ENCODE peak calls at places on chromosome 19, in four cellular contexts. One of them, this sample, is unnamed.

GRCh38 chr19:48244289-48244688 is 11.4 kb downstream of the CARD8 start:
- DNase-seq in H9: no peak
- DNase-seq in H1: no peak
- DNase-seq in IMR-90: no peak
- DNase-seq in this sample: peak

GRCh38 chr19:42091300-42092266 is 15.6 kb downstream of the ZNF574 start:
- DNase-seq in H1: no peak
- DNase-seq in IMR-90: peak
- DNase-seq in H9: no peak
- DNase-seq in this sample: no peak

GRCh38 chr19:49677232-49677881 is at the start of gene PRMT1:
- DNase-seq in H9: peak
- DNase-seq in H1: peak
- DNase-seq in IMR-90: no peak
- DNase-seq in this sample: peak

GRCh38 chr19:9018163-9018875 is 8.1 kb upstream of the MUC16 start:
- DNase-seq in H9: no peak
- DNase-seq in IMR-90: no peak
- DNase-seq in H1: no peak
- DNase-seq in this sample: no peak

GRCh38 chr19:7833225-7834156 is 3.5 kb downstream of the EVI5L start:
- DNase-seq in IMR-90: peak
- DNase-seq in H9: no peak
- DNase-seq in H1: no peak
- DNase-seq in this sample: no peak

GRCh38 chr19:7701654-7702457 is at the start of gene FCER2:
- DNase-seq in H9: no peak
- DNase-seq in H1: no peak
- DNase-seq in IMR-90: no peak
- DNase-seq in this sample: no peak

GRCh38 chr19:11034449-11035213 is 54.6 kb upstream of the LDLR start:
- DNase-seq in IMR-90: no peak
- DNase-seq in H1: no peak
- DNase-seq in H9: no peak
- DNase-seq in this sample: no peak

GRCh38 chr19:18795540-18795939 is 4.4 kb upstream of the COMP start:
- DNase-seq in H1: no peak
- DNase-seq in IMR-90: no peak
- DNase-seq in H9: peak
- DNase-seq in this sample: peak

GRCh38 chr19:49847731-49848696 is 2.9 kb upstream of the PTOV1 start:
- DNase-seq in H9: no peak
- DNase-seq in IMR-90: peak
- DNase-seq in H1: no peak
- DNase-seq in this sample: no peak

GRCh38 chr19:32870154-32870573 is 597 bp upstream of the SLC7A9 start:
- DNase-seq in H9: peak
- DNase-seq in H1: peak
- DNase-seq in IMR-90: no peak
- DNase-seq in this sample: peak

GRCh38 chr19:4662812-4663211 is 7.3 kb downstream of the MYDGF start:
- DNase-seq in H9: no peak
- DNase-seq in H1: no peak
- DNase-seq in IMR-90: no peak
- DNase-seq in this sample: no peak

GRCh38 chr19:15641901-15642491 is 1.3 kb downstream of the CYP4F3 start:
- DNase-seq in IMR-90: no peak
- DNase-seq in H1: no peak
- DNase-seq in H9: no peak
- DNase-seq in this sample: no peak

GRCh38 chr19:16216744-16217670 is 19.3 kb downstream of the AP1M1 start:
- DNase-seq in H1: no peak
- DNase-seq in H9: no peak
- DNase-seq in IMR-90: no peak
- DNase-seq in this sample: no peak

GRCh38 chr19:18675779-18676178 is 7.7 kb upstream of the CRTC1 start:
- DNase-seq in IMR-90: no peak
- DNase-seq in H9: peak
- DNase-seq in H1: peak
- DNase-seq in this sample: peak

GRCh38 chr19:41944336-41944735 is 14.8 kb downstream of the RABAC1 start:
- DNase-seq in H9: no peak
- DNase-seq in H1: no peak
- DNase-seq in IMR-90: no peak
- DNase-seq in this sample: no peak

GRCh38 chr19:5628919-5629481 is 6.1 kb downstream of the SAFB start:
- DNase-seq in H1: no peak
- DNase-seq in IMR-90: no peak
- DNase-seq in H9: no peak
- DNase-seq in this sample: no peak

GRCh38 chr19:532578-533484 is 1.3 kb downstream of the CDC34 start:
- DNase-seq in H1: peak
- DNase-seq in IMR-90: peak
- DNase-seq in H9: peak
- DNase-seq in this sample: peak

GRCh38 chr19:11152318-11153062 is 3.1 kb downstream of the SPC24 start:
- DNase-seq in IMR-90: peak
- DNase-seq in H1: no peak
- DNase-seq in H9: no peak
- DNase-seq in this sample: no peak

GRCh38 chr19:290539-291521 is at the start of gene PLPP2:
- DNase-seq in H9: peak
- DNase-seq in IMR-90: no peak
- DNase-seq in H1: peak
- DNase-seq in this sample: peak

GRCh38 chr19:46033401-46033800 is 7.4 kb downstream of the IGFL4 start:
- DNase-seq in H1: no peak
- DNase-seq in IMR-90: no peak
- DNase-seq in H9: no peak
- DNase-seq in this sample: no peak

GRCh38 chr19:32186542-32187330 is 158.7 kb upstream of the ZNF507 start:
- DNase-seq in IMR-90: no peak
- DNase-seq in H9: no peak
- DNase-seq in H1: no peak
- DNase-seq in this sample: no peak

GRCh38 chr19:18342090-18342632 is 1.8 kb downstream of the PGPEP1 start:
- DNase-seq in IMR-90: no peak
- DNase-seq in H1: no peak
- DNase-seq in H9: no peak
- DNase-seq in this sample: no peak

GRCh38 chr19:17865364-17866311 is 5.9 kb downstream of the RPL18A start:
- DNase-seq in H9: no peak
- DNase-seq in IMR-90: no peak
- DNase-seq in H1: peak
- DNase-seq in this sample: peak

GRCh38 chr19:9757544-9758501 is 10.7 kb downstream of the ZNF846 start:
- DNase-seq in IMR-90: no peak
- DNase-seq in H1: no peak
- DNase-seq in H9: no peak
- DNase-seq in this sample: peak

GRCh38 chr19:4800591-4801081 is 9.1 kb downstream of the FEM1A start:
- DNase-seq in IMR-90: no peak
- DNase-seq in H1: no peak
- DNase-seq in H9: no peak
- DNase-seq in this sample: no peak

GRCh38 chr19:33293255-33294057 is 8.9 kb downstream of the CEBPA start:
- DNase-seq in H1: no peak
- DNase-seq in IMR-90: peak
- DNase-seq in H9: no peak
- DNase-seq in this sample: no peak

GRCh38 chr19:955803-956746 is 28.1 kb upstream of the WDR18 start:
- DNase-seq in IMR-90: no peak
- DNase-seq in H9: peak
- DNase-seq in H1: no peak
- DNase-seq in this sample: peak

GRCh38 chr19:35787227-35787799 is 11.9 kb downstream of the ARHGAP33 start:
- DNase-seq in IMR-90: no peak
- DNase-seq in H9: no peak
- DNase-seq in H1: no peak
- DNase-seq in this sample: no peak

GRCh38 chr19:46076951-46077814 is 36.4 kb upstream of the IGFL4 start:
- DNase-seq in H9: peak
- DNase-seq in IMR-90: peak
- DNase-seq in H1: peak
- DNase-seq in this sample: peak

GRCh38 chr19:45496349-45496953 is 396 bp downstream of the RTN2 start:
- DNase-seq in IMR-90: no peak
- DNase-seq in H9: peak
- DNase-seq in H1: peak
- DNase-seq in this sample: peak

GRCh38 chr19:771332-771785 is 20.4 kb downstream of the MISP start:
- DNase-seq in IMR-90: peak
- DNase-seq in H9: peak
- DNase-seq in H1: no peak
- DNase-seq in this sample: peak

GRCh38 chr19:861756-862528 is 2.5 kb downstream of the CFD start:
- DNase-seq in H9: peak
- DNase-seq in H1: peak
- DNase-seq in IMR-90: no peak
- DNase-seq in this sample: peak

DNA sequence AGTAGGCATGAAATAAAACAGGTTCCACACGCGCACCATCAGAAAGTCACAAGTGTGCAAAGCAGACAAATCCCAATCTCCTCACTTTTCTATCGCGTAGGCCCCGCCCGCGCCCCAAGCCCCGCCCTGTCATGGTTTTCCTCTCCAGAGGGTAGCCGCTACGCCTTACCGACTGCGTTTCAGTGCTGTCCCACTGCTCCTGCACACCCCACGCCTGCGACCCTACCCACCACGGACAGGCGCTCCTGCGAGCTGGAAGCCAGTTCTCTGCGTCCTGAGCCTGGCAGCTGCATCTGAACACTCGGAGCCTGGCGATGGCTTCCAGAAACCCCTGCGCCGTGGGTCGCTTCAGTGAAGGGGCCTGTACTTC is 379 bp upstream of the ZNF470 start:
- DNase-seq in IMR-90: no peak
- DNase-seq in H9: peak
- DNase-seq in H1: no peak
- DNase-seq in this sample: no peak
- H3K56ac ChIP-seq in IMR-90: peak
- H3K56ac ChIP-seq in H9: no peak
- H3K56ac ChIP-seq in H1: no peak
- H3K56ac ChIP-seq in this sample: peak

GRCh38 chr19:54252845-54253244 is 4.2 kb downstream of the LILRB5 start:
- DNase-seq in IMR-90: no peak
- DNase-seq in H9: no peak
- DNase-seq in H1: no peak
- DNase-seq in this sample: no peak

GRCh38 chr19:54247106-54247930 is 4.7 kb upstream of the LILRA6 start:
- DNase-seq in H9: no peak
- DNase-seq in IMR-90: no peak
- DNase-seq in H1: no peak
- DNase-seq in this sample: no peak

GRCh38 chr19:54245936-54246335 is 3.3 kb upstream of the LILRA6 start:
- DNase-seq in H9: no peak
- DNase-seq in IMR-90: no peak
- DNase-seq in H1: no peak
- DNase-seq in this sample: no peak

GRCh38 chr19:54252243-54252642 is 4.8 kb downstream of the LILRB5 start:
- DNase-seq in H9: no peak
- DNase-seq in H1: no peak
- DNase-seq in IMR-90: no peak
- DNase-seq in this sample: no peak

DNA sequence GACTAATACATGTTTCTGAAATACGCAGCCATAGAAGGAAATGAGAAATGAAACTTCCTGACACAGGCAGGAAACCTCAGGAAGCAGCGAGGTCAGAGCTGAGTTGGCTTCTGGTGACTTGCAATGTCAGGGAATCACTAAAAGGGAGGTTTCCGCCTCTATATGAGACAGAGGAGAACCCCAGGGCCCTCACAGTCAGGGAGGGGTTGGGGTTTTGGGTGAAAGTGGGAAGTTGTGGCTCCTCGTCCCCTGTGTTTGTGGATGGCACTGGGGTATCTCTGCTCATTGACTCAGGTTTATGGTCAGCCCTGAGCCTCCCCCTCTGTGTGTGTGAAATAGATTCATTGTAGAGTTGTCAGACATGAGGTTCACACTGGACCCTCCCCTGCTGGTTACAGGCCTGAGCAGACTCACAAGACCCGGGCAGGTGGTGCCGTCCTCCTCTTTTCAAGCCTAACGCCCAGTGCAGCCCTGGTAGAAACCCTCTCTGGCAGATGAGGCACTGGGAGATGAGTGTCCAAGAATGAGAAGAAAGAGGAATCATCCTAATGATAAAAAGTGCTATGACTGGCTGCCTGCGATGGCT is 5.5 kb upstream of the LILRA6 start:
- DNase-seq in H1: no peak
- DNase-seq in H9: no peak
- DNase-seq in IMR-90: peak
- DNase-seq in this sample: no peak
- H3K56ac ChIP-seq in H1: no peak
- H3K56ac ChIP-seq in H9: no peak
- H3K56ac ChIP-seq in IMR-90: no peak
- H3K56ac ChIP-seq in this sample: no peak

GRCh38 chr19:12364391-12365093 is 941 bp downstream of the ZNF442 start:
- DNase-seq in H9: peak
- DNase-seq in IMR-90: peak
- DNase-seq in H1: no peak
- DNase-seq in this sample: peak
- H3K56ac ChIP-seq in H9: no peak
- H3K56ac ChIP-seq in IMR-90: no peak
- H3K56ac ChIP-seq in H1: no peak
- H3K56ac ChIP-seq in this sample: peak

GRCh38 chr19:34485831-34486230 is 4.3 kb downstream of the WTIP start:
- DNase-seq in H1: no peak
- DNase-seq in H9: no peak
- DNase-seq in IMR-90: no peak
- DNase-seq in this sample: no peak

GRCh38 chr19:34480971-34481821 is at the start of gene WTIP:
- DNase-seq in H9: peak
- DNase-seq in H1: peak
- DNase-seq in IMR-90: peak
- DNase-seq in this sample: peak

GRCh38 chr19:34482380-34483250 is 1.1 kb downstream of the WTIP start:
- DNase-seq in IMR-90: peak
- DNase-seq in H1: peak
- DNase-seq in H9: no peak
- DNase-seq in this sample: peak

GRCh38 chr19:34481861-34482379 is 362 bp downstream of the WTIP start:
- DNase-seq in IMR-90: no peak
- DNase-seq in H9: no peak
- DNase-seq in H1: peak
- DNase-seq in this sample: no peak

GRCh38 chr19:34484328-34484727 is 2.8 kb downstream of the WTIP start:
- DNase-seq in H9: no peak
- DNase-seq in H1: no peak
- DNase-seq in IMR-90: no peak
- DNase-seq in this sample: no peak
- H3K56ac ChIP-seq in H9: no peak
- H3K56ac ChIP-seq in H1: no peak
- H3K56ac ChIP-seq in IMR-90: no peak
- H3K56ac ChIP-seq in this sample: no peak

GRCh38 chr19:2132731-2133490 is 18.5 kb downstream of the AP3D1 start:
- DNase-seq in H1: no peak
- DNase-seq in H9: no peak
- DNase-seq in IMR-90: no peak
- DNase-seq in this sample: no peak
- H3K56ac ChIP-seq in H1: no peak
- H3K56ac ChIP-seq in H9: no peak
- H3K56ac ChIP-seq in IMR-90: no peak
- H3K56ac ChIP-seq in this sample: no peak

This sample was measured in mesendoderm.